ENCODE peak calls at places on chromosomes 7 and 10, in seven cellular contexts. F, W, C, G, H, B and I are unnamed samples.

GRCh38 chr7:95476072-95476845 is 9.5 kb upstream of the ASB4 start:
- DNase-seq in F (no peak), W (peak; percentile 30), C (no peak), G (no peak), H (no peak), B (no peak), I (no peak)

GRCh38 chr10:78416031-78416800 is 382.6 kb downstream of the RPS24 start:
- DNase-seq in F (peak; percentile 73), W (no peak), C (no peak), G (peak; percentile 26), H (peak; percentile 29), B (peak; percentile 6), I (no peak)

GRCh38 chr7:105691692-105692564 is 110.6 kb upstream of the EFCAB10 start:
- DNase-seq in F (peak; percentile 88), W (no peak), C (peak; percentile 43), G (peak; percentile 78), H (peak; percentile 86), B (no peak), I (no peak)

GRCh38 chr7:132576723-132577089 is 436 bp upstream of the PLXNA4 start:
- DNase-seq in F (no peak), W (no peak), C (no peak), G (no peak), H (no peak), B (no peak), I (no peak)

GRCh38 chr10:97684866-97685394 is 2.1 kb downstream of the AVPI1 start:
- DNase-seq in F (peak; percentile 51), W (no peak), C (no peak), G (no peak), H (no peak), B (no peak), I (no peak)

GRCh38 chr7:107049971-107050532 is 5.5 kb downstream of the PRKAR2B start:
- DNase-seq in F (no peak), W (no peak), C (no peak), G (no peak), H (no peak), B (no peak), I (no peak)

GRCh38 chr10:113049881-113050280 is 99.8 kb downstream of the TCF7L2 start:
- DNase-seq in F (no peak), W (no peak), C (no peak), G (no peak), H (no peak), B (no peak), I (no peak)

GRCh38 chr10:47038881-47039557 is 127.8 kb downstream of the PTPN20 start:
- DNase-seq in F (no peak), W (no peak), C (no peak), G (no peak), H (no peak), B (no peak), I (no peak)

GRCh38 chr7:145151651-145152050 is 315.8 kb upstream of the TPK1 start:
- DNase-seq in F (no peak), W (no peak), C (no peak), G (no peak), H (no peak), B (no peak), I (no peak)

GRCh38 chr10:1363466-1364121 is 307.4 kb downstream of the WDR37 start:
- DNase-seq in F (no peak), W (no peak), C (no peak), G (peak; percentile 50), H (no peak), B (no peak), I (no peak)

GRCh38 chr10:84613336-84614021 is 285.1 kb downstream of the CCSER2 start:
- DNase-seq in F (no peak), W (peak; percentile 37), C (no peak), G (peak; percentile 94), H (peak; percentile 68), B (peak; percentile 15), I (peak; percentile 8)

GRCh38 chr10:4242561-4243035 is 457.6 kb upstream of the KLF6 start:
- DNase-seq in F (peak; percentile 92), W (no peak), C (no peak), G (no peak), H (peak; percentile 55), B (peak; percentile 25), I (no peak)

GRCh38 chr7:50531928-50532327 is 33.3 kb downstream of the DDC start:
- DNase-seq in F (peak; percentile 45), W (peak; percentile 19), C (peak; percentile 86), G (peak; percentile 42), H (no peak), B (no peak), I (no peak)

GRCh38 chr10:22670796-22671195 is 43.6 kb downstream of the PIP4K2A start:
- DNase-seq in F (peak; percentile 33), W (no peak), C (no peak), G (no peak), H (no peak), B (no peak), I (no peak)

GRCh38 chr7:98626393-98627061 is 9.4 kb downstream of the NPTX2 start:
- DNase-seq in F (no peak), W (peak; percentile 53), C (no peak), G (peak; percentile 75), H (no peak), B (no peak), I (no peak)

GRCh38 chr7:8261711-8262695 is at the start of gene ICA1:
- DNase-seq in F (no peak), W (peak; percentile 61), C (peak; percentile 81), G (peak; percentile 92), H (peak; percentile 62), B (peak; percentile 71), I (no peak)

GRCh38 chr10:35552622-35553342 is 52.4 kb upstream of the GJD4 start:
- DNase-seq in F (peak; percentile 26), W (no peak), C (no peak), G (no peak), H (no peak), B (no peak), I (no peak)

GRCh38 chr10:28087675-28088351 is 88.9 kb upstream of the ODAD2 start:
- DNase-seq in F (peak; percentile 92), W (no peak), C (no peak), G (no peak), H (peak; percentile 53), B (peak; percentile 53), I (no peak)